ENCODE peak calls at places on chromosomes 11 and 22, in ten cellular contexts. Y, J, R, X, D, S, V, O, F and H are unnamed samples.

GRCh38 chr11:33949201-33949913 is 57.5 kb upstream of the LMO2 start:
- DNase-seq in Y (no peak), J (no peak), R (no peak), X (no peak), D (no peak), S (no peak), V (no peak), O (no peak), F (no peak), H (no peak)

GRCh38 chr11:83689062-83689461 is 402.9 kb upstream of the CCDC90B start:
- DNase-seq in Y (no peak), J (no peak), R (no peak), X (no peak), D (no peak), S (no peak), V (no peak), O (no peak), F (no peak), H (no peak)

GRCh38 chr11:121012091-121012490 is 11.8 kb upstream of the TBCEL start:
- DNase-seq in Y (no peak), J (no peak), R (no peak), X (no peak), D (no peak), S (no peak), V (no peak), O (no peak), F (no peak), H (no peak)

GRCh38 chr22:38967451-38968450 is 10.3 kb downstream of the APOBEC3A start:
- DNase-seq in Y (no peak), J (peak), R (peak), X (no peak), D (no peak), S (no peak), V (no peak), O (no peak), F (no peak), H (no peak)

GRCh38 chr11:122879785-122880184 is 2.8 kb upstream of the JHY start:
- DNase-seq in Y (no peak), J (no peak), R (no peak), X (no peak), D (no peak), S (no peak), V (no peak), O (no peak), F (no peak), H (no peak)

GRCh38 chr22:32342977-32343376 is 14.7 kb upstream of the RFPL3 start:
- DNase-seq in Y (no peak), J (no peak), R (no peak), X (no peak), D (no peak), S (no peak), V (no peak), O (no peak), F (no peak), H (no peak)

GRCh38 chr11:72613977-72614376 is 60.2 kb downstream of the PDE2A start:
- DNase-seq in Y (no peak), J (peak), R (no peak), X (no peak), D (no peak), S (peak), V (peak), O (no peak), F (no peak), H (no peak)

GRCh38 chr11:22244986-22245592 is 52.2 kb downstream of the ANO5 start:
- DNase-seq in Y (peak), J (peak), R (no peak), X (peak), D (peak), S (no peak), V (peak), O (no peak), F (peak), H (peak)

GRCh38 chr11:108322666-108323065 is 99.8 kb downstream of the ATM start:
- DNase-seq in Y (no peak), J (no peak), R (no peak), X (no peak), D (no peak), S (no peak), V (no peak), O (no peak), F (no peak), H (no peak)

GRCh38 chr11:77038825-77039326 is 4.7 kb downstream of the B3GNT6 start:
- DNase-seq in Y (no peak), J (no peak), R (no peak), X (no peak), D (no peak), S (no peak), V (no peak), O (no peak), F (no peak), H (no peak)

GRCh38 chr11:33553486-33553885 is 147.1 kb downstream of the C11orf91 start:
- DNase-seq in Y (no peak), J (no peak), R (no peak), X (no peak), D (no peak), S (no peak), V (no peak), O (no peak), F (no peak), H (no peak)

GRCh38 chr11:57294225-57295131 is 30.3 kb downstream of the TNKS1BP1 start:
- DNase-seq in Y (no peak), J (peak), R (no peak), X (no peak), D (peak), S (no peak), V (peak), O (no peak), F (no peak), H (peak)

GRCh38 chr11:105201166-105201565 is 61.6 kb upstream of the CARD18 start:
- DNase-seq in Y (no peak), J (no peak), R (no peak), X (no peak), D (no peak), S (no peak), V (no peak), O (no peak), F (no peak), H (no peak)

GRCh38 chr11:61023086-61024035 is 51.9 kb downstream of the CD6 start:
- DNase-seq in Y (no peak), J (peak), R (no peak), X (no peak), D (no peak), S (no peak), V (no peak), O (no peak), F (no peak), H (no peak)

GRCh38 chr22:48742191-48742555 is 1085.5 kb downstream of the BRD1 start:
- DNase-seq in Y (no peak), J (no peak), R (no peak), X (no peak), D (no peak), S (no peak), V (no peak), O (no peak), F (no peak), H (no peak)

GRCh38 chr11:93741094-93741881 is at the start of the genes C11orf54 and TAF1D:
- DNase-seq in Y (peak), J (peak), R (peak), X (peak), D (peak), S (peak), V (peak), O (peak), F (peak), H (peak)

GRCh38 chr11:15858881-15859280 is 497.5 kb downstream of the SOX6 start:
- DNase-seq in Y (no peak), J (no peak), R (peak), X (no peak), D (no peak), S (no peak), V (no peak), O (no peak), F (no peak), H (no peak)

GRCh38 chr11:89421718-89422117 is 69.5 kb downstream of the NOX4 start:
- DNase-seq in Y (no peak), J (no peak), R (no peak), X (no peak), D (no peak), S (no peak), V (no peak), O (no peak), F (no peak), H (no peak)

GRCh38 chr11:10742460-10743208 is 8.4 kb upstream of the CTR9 start:
- DNase-seq in Y (no peak), J (peak), R (no peak), X (no peak), D (peak), S (no peak), V (no peak), O (no peak), F (peak), H (peak)

GRCh38 chr11:109236188-109236587 is 185.8 kb upstream of the C11orf87 start:
- DNase-seq in Y (no peak), J (no peak), R (no peak), X (no peak), D (no peak), S (no peak), V (no peak), O (no peak), F (no peak), H (no peak)

GRCh38 chr11:74330065-74330858 is 18.8 kb upstream of the P4HA3 start:
- DNase-seq in Y (no peak), J (no peak), R (no peak), X (no peak), D (peak), S (no peak), V (no peak), O (no peak), F (peak), H (no peak)

GRCh38 chr22:19738664-19739447 is 15.5 kb downstream of the GP1BB start:
- DNase-seq in Y (no peak), J (no peak), R (no peak), X (no peak), D (no peak), S (no peak), V (no peak), O (no peak), F (no peak), H (no peak)

GRCh38 chr11:132523929-132524328 is 1008.4 kb downstream of the OPCML start:
- DNase-seq in Y (no peak), J (no peak), R (no peak), X (no peak), D (no peak), S (no peak), V (no peak), O (no peak), F (no peak), H (no peak)

GRCh38 chr11:83057721-83058120 is 14.0 kb downstream of the RAB30 start:
- DNase-seq in Y (no peak), J (no peak), R (no peak), X (no peak), D (no peak), S (no peak), V (no peak), O (no peak), F (no peak), H (no peak)

GRCh38 chr11:121930004-121930965 is 185.7 kb downstream of the BLID start:
- DNase-seq in Y (no peak), J (no peak), R (no peak), X (no peak), D (no peak), S (peak), V (no peak), O (no peak), F (no peak), H (no peak)

GRCh38 chr11:59523541-59523940 is 12.2 kb downstream of the OR4D9 start:
- DNase-seq in Y (no peak), J (no peak), R (no peak), X (no peak), D (no peak), S (no peak), V (no peak), O (no peak), F (no peak), H (no peak)
- TF ChIP-seq CTCF in Y (no peak), J (no peak), R (no peak), X (no peak), D (no peak), S (no peak), V (no peak), O (no peak), F (peak), H (no peak)

DNA sequence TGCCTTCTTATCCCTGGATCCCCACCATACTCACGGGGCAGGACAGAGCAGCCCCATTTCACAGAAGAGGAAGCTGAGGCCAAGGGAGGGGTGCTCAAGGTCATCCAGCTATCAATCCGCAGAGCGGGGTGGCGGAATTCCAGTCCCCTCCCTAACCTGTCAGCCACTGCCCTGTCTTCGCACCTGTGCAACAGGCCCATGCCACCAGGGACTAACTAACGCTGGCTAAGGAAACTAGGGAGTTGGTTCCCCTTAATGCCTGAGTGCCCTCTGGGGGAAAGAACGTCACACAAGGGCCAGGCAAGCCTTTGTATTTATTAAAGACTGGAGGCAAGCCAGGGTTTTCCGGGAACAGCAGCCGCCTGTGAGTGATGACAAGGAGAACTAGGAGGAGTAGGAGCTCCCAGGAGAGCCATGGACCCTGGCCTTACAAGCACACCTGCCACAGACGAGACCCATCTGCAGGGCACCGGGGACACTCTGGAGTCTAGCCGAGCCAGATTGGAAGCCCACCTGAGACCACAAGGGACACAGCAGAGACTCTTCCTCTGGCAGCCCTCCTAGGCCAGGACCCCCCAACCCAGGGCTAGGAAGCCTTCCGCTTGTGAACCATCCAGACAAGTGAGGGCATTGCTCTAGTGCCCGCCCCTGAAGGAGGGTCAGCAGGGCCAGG is 64.4 kb downstream of the MYH9 start:
- DNase-seq in Y (peak), J (no peak), R (peak), X (no peak), D (peak), S (peak), V (peak), O (peak), F (peak), H (peak)
- TF ChIP-seq CTCF in Y (peak), J (no peak), R (no peak), X (no peak), D (no peak), S (no peak), V (no peak), O (no peak), F (no peak), H (no peak)

GRCh38 chr11:103661991-103662390 is 374.4 kb upstream of the DDI1 start:
- DNase-seq in Y (no peak), J (no peak), R (no peak), X (no peak), D (no peak), S (no peak), V (no peak), O (no peak), F (no peak), H (no peak)

GRCh38 chr11:103661185-103661584 is 375.3 kb upstream of the DDI1 start:
- DNase-seq in Y (no peak), J (no peak), R (no peak), X (peak), D (no peak), S (no peak), V (no peak), O (no peak), F (no peak), H (no peak)

GRCh38 chr11:103659743-103660142 is 376.7 kb upstream of the DDI1 start:
- DNase-seq in Y (no peak), J (no peak), R (no peak), X (no peak), D (no peak), S (no peak), V (no peak), O (no peak), F (no peak), H (no peak)

GRCh38 chr11:103656382-103656781 is 380.1 kb upstream of the DDI1 start:
- DNase-seq in Y (no peak), J (no peak), R (no peak), X (no peak), D (no peak), S (no peak), V (no peak), O (no peak), F (no peak), H (no peak)

GRCh38 chr11:103659138-103659734 is 377.2 kb upstream of the DDI1 start:
- DNase-seq in Y (no peak), J (no peak), R (no peak), X (no peak), D (no peak), S (no peak), V (no peak), O (no peak), F (no peak), H (no peak)
- TF ChIP-seq CTCF in Y (peak), J (no peak), R (no peak), X (no peak), D (peak), S (no peak), V (no peak), O (no peak), F (peak), H (peak)

GRCh38 chr11:71082454-71082853 is 169.9 kb downstream of the SHANK2 start:
- DNase-seq in Y (no peak), J (no peak), R (no peak), X (no peak), D (no peak), S (no peak), V (no peak), O (no peak), F (no peak), H (no peak)

GRCh38 chr11:71078482-71078881 is 173.9 kb downstream of the SHANK2 start:
- DNase-seq in Y (no peak), J (no peak), R (no peak), X (no peak), D (no peak), S (no peak), V (no peak), O (no peak), F (no peak), H (no peak)

GRCh38 chr11:71081704-71082230 is 170.6 kb downstream of the SHANK2 start:
- DNase-seq in Y (no peak), J (no peak), R (no peak), X (no peak), D (no peak), S (no peak), V (no peak), O (no peak), F (no peak), H (no peak)

GRCh38 chr11:71079795-71080194 is 172.6 kb downstream of the SHANK2 start:
- DNase-seq in Y (no peak), J (no peak), R (no peak), X (no peak), D (no peak), S (no peak), V (no peak), O (no peak), F (no peak), H (no peak)

GRCh38 chr11:71080239-71081097 is 171.9 kb downstream of the SHANK2 start:
- DNase-seq in Y (peak), J (peak), R (no peak), X (peak), D (peak), S (peak), V (peak), O (peak), F (peak), H (peak)
- TF ChIP-seq CTCF in Y (peak), J (peak), R (no peak), X (peak), D (peak), S (peak), V (peak), O (peak), F (peak), H (peak)

DNA sequence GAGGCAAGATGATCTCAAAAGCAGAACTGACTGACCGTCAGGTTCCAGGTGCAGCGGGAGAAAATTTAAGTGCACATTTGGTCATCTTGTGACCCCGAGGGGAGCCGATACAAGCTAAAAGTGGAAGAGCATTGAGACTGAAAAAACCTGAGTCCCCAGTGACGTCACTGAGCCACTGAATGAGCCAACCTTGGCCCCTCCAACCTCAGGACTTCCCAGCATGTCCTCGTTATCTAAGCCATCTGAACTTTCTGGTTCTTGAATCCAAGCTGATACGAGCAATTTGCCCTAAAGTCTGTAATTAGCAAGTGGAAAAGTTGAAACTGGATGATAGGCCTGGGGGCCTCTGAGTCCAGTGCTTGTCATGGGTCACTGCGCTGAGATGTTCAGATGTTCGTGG is 51.1 kb upstream of the ISX start:
- DNase-seq in Y (no peak), J (no peak), R (no peak), X (no peak), D (no peak), S (no peak), V (no peak), O (no peak), F (no peak), H (no peak)
- TF ChIP-seq CTCF in Y (no peak), J (no peak), R (no peak), X (no peak), D (no peak), S (no peak), V (no peak), O (no peak), F (no peak), H (no peak)

DNA sequence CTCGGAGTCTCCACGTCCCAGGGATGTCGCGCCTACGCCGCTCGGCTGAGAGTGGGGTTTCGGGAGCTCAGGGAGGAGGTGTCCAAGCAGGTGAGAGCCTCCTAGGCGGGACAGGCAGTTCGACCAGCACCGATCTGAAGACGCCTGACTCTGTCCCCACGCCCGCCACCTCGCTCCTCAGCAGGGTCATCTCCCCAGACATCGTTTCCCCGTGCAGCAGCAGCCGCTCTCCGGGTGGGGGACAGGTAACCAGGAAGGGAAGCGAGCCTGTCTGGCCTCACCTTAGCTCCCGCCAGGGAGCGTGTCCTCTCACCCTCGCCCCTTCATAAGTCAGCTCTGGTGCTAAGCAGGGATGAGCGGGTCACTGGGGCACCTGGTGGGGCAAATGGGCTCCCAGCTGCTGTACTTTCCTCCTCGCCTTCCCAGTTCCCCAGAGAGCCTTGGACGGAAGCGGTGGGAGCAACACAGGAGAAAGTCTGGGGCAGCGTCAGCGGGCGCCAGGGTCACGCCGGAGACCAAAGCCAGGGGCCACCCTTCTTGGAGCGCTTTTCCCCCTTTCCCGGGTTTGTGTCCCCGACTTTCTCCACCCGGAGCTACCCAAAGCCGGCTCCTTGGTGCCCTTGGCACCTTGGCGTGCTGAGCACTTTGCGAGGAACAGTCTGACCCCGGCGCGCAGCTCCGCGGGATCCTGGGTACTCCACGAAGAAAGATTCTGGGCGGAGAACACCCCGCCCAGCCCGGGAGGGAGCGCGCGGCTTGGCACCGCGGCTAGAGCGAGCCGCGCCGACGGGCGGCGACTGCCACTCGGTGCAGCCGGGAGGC is 1.6 kb downstream of the SPON1 start:
- DNase-seq in Y (peak), J (peak), R (no peak), X (no peak), D (no peak), S (peak), V (no peak), O (no peak), F (no peak), H (no peak)
- TF ChIP-seq CTCF in Y (peak), J (no peak), R (no peak), X (no peak), D (no peak), S (no peak), V (no peak), O (no peak), F (no peak), H (no peak)

GRCh38 chr11:13970986-13971385 is 8.5 kb downstream of the SPON1 start:
- DNase-seq in Y (no peak), J (peak), R (no peak), X (no peak), D (no peak), S (no peak), V (no peak), O (no peak), F (no peak), H (no peak)
- TF ChIP-seq CTCF in Y (peak), J (peak), R (no peak), X (no peak), D (peak), S (peak), V (no peak), O (no peak), F (peak), H (no peak)

DNA sequence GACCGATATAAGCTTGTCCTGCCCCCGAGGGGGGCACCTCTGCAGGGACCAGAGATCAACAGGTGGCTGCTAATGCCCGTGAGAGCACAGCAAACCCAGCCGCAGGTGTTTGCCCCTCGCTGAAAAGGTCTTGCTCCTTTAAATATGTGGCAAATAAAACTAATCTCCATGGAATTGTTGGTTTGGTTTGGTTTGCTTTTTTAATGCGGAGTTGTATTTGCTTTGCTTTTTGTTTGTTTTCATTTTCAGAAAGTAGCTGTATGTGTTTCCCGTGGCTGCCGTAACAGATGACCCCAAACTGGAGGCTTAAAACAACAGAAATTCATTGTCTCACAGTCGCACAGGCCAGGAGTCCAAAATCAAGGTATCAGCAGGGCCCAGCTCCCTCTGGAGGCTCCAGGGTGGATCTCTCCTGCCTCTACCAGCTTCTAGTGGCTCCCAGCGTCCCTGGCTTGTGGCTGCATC is 93.0 kb downstream of the CELSR1 start:
- DNase-seq in Y (no peak), J (peak), R (no peak), X (no peak), D (no peak), S (no peak), V (no peak), O (no peak), F (no peak), H (no peak)
- TF ChIP-seq CTCF in Y (no peak), J (no peak), R (no peak), X (no peak), D (peak), S (no peak), V (no peak), O (no peak), F (peak), H (peak)